ENCODE peak calls at places on chromosomes 13 and 19, in eight cellular contexts. C is breast epithelium, L is heart right ventricle, N is IMR-90, Z is left lung, D is brain microvascular endothelial cell, X is tibial artery, Q is GM23338. W is an unnamed sample.

GRCh38 chr19:50053119-50053518 is 27.3 kb downstream of the ZNF473 start:
- DNase-seq in Q (no peak), N (no peak), X (no peak), Z (no peak), C (no peak), D (no peak), L (no peak), W (no peak)

GRCh38 chr19:15404097-15404779 is 14.6 kb downstream of the AKAP8L start:
- DNase-seq in L (no peak), N (no peak), C (no peak), Q (no peak), Z (no peak), X (no peak), D (no peak), W (no peak)

GRCh38 chr19:10683582-10683981 is 17.7 kb upstream of the QTRT1 start:
- DNase-seq in N (no peak), Q (no peak), X (no peak), D (no peak), C (no peak), L (no peak), Z (no peak), W (no peak)

GRCh38 chr19:35136977-35137702 is 1.5 kb upstream of the FXYD1 start:
- DNase-seq in Q (no peak), C (no peak), X (no peak), L (no peak), Z (no peak), D (no peak), N (no peak), W (no peak)

GRCh38 chr19:17654993-17655392 is 33.2 kb downstream of the UNC13A start:
- DNase-seq in D (no peak), C (no peak), L (no peak), Z (no peak), Q (peak; percentile 48), X (no peak), N (no peak), W (no peak)

GRCh38 chr19:954672-955494 is 29.0 kb downstream of the ARID3A start:
- DNase-seq in L (no peak), D (no peak), N (no peak), Z (no peak), C (no peak), Q (no peak), X (no peak), W (no peak)

GRCh38 chr19:18415177-18415867 is 3.9 kb upstream of the SSBP4 start:
- DNase-seq in N (peak; percentile 66), D (peak; percentile 76), X (peak; percentile 81), Z (peak; percentile 83), Q (no peak), L (peak; percentile 93), C (no peak), W (no peak)

GRCh38 chr19:4064551-4065260 is 2.0 kb downstream of the ZBTB7A start:
- DNase-seq in D (no peak), N (no peak), Q (peak; percentile 59), L (peak; percentile 70), C (no peak), X (peak; percentile 70), Z (no peak), W (no peak)

GRCh38 chr19:10420444-10421239 is at the start of gene PDE4A:
- DNase-seq in Z (no peak), Q (peak; percentile 69), D (no peak), N (no peak), L (no peak), C (no peak), X (no peak), W (no peak)

GRCh38 chr13:46179576-46180368 is 2.2 kb downstream of the LCP1 start:
- DNase-seq in C (no peak), Z (peak; percentile 82), D (no peak), L (peak; percentile 50), Q (no peak), X (peak; percentile 70), N (no peak), W (no peak)
- H3K4me3 ChIP-seq in C (peak overlapping the region; percentile 45), Z (peak overlapping the region; percentile 52), D (no peak overlapping the region), L (no peak overlapping the region), Q (no peak overlapping the region), X (peak overlapping the region; percentile 7), N (no peak overlapping the region), W (no peak overlapping the region)

GRCh38 chr19:16495982-16496612 is at the start of the genes C19orf44 and CALR3:
- DNase-seq in L (peak; percentile 99), Z (peak; percentile 99), D (peak; percentile 99), X (peak; percentile 99), N (peak; percentile 98), C (peak; percentile 97), Q (peak; percentile 99), W (peak; percentile 89)
- TF ChIP-seq CTCF in L (peak; percentile 48), Z (peak; percentile 34), D (peak; percentile 4), X (peak; percentile 39), N (peak; percentile 15), C (peak; percentile 40), Q (no peak), W (no peak)

DNA sequence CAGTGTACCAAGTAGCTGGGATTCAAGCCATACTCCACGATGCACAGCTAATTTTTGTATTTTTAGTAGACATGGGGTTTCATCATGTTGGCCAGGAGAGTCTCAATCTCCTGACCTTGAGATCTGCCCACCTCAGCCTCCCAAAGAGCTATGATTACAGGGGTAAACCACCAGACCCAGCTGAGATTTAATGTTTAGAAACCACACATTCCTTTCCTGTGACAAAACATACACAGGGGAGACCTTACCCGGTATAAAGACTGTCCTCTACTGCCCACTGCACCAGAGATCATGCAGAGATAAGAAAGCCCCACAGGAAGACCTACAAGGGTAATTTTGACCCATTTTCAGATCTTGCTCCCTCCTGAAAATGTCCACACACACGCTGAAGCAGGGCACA is 22.8 kb upstream of the ZNF83 start:
- DNase-seq in C (no peak), N (peak; percentile 47), Z (no peak), D (no peak), Q (no peak), X (no peak), L (no peak), W (no peak)
- H3K36me3 ChIP-seq in C (no peaks in the 10 kb centered on the region), N (peaks cover 25% of the 10 kb centered on the region), Z (peaks cover 41% of the 10 kb centered on the region), D (peaks cover 16% of the 10 kb centered on the region), Q (no peaks in the 10 kb centered on the region), X (peaks cover 57% of the 10 kb centered on the region), L (no peaks in the 10 kb centered on the region), W (peaks cover 2% of the 10 kb centered on the region)

GRCh38 chr13:112968910-112969691 is at the start of gene MCF2L:
- DNase-seq in L (peak; percentile 36), D (no peak), Q (peak; percentile 73), N (peak; percentile 31), X (no peak), C (peak; percentile 48), Z (no peak), W (no peak)
- H3K4me3 ChIP-seq in L (peak within 1 kb of the TSS; percentile 49), D (no peak within 1 kb of the TSS), Q (peak within 1 kb of the TSS; percentile 77), N (no peak within 1 kb of the TSS), X (peak within 1 kb of the TSS; percentile 27), C (peak within 1 kb of the TSS; percentile 61), Z (peak within 1 kb of the TSS; percentile 49), W (peak within 1 kb of the TSS; percentile 43)

GRCh38 chr13:79631260-79631659 is 150.3 kb downstream of the NDFIP2 start:
- DNase-seq in X (no peak), D (peak; percentile 33), Q (peak; percentile 12), N (peak; percentile 49), L (peak; percentile 7), Z (no peak), C (no peak), W (peak; percentile 61)
- TF ChIP-seq CTCF in X (peak; percentile 6), D (peak; percentile 17), Q (peak; percentile 17), N (peak; percentile 12), L (peak; percentile 50), Z (no peak), C (no peak), W (no peak)

W was measured in kidney epithelial cell.